ENCODE peak calls at places on chromosome 19, in seven cellular contexts. A is SJCRH30; S is colonic mucosa; I is CD8-positive, alpha-beta memory T cell; Y is ovary; C is heart right ventricle; U is heart left ventricle. N is an unnamed sample. For H3K36me3, the result is how much of the 10 kb centered on the place peaks cover.

GRCh38 chr19:45402469-45403070 is 2.3 kb downstream of the PPP1R13L start:
- DNase-seq in A (no peak), S (peak), I (peak), Y (no peak), C (peak), U (peak), N (peak)

GRCh38 chr19:30870861-30871260 is 478.4 kb downstream of the TSHZ3 start:
- DNase-seq in A (peak), S (no peak), I (no peak), Y (peak), C (no peak), U (no peak), N (no peak)

GRCh38 chr19:11125994-11126685 is 29.4 kb downstream of the SPC24 start:
- DNase-seq in A (peak), S (peak), I (peak), Y (peak), C (peak), U (peak), N (peak)

GRCh38 chr19:17185590-17185989 is 29.6 kb upstream of the USE1 start:
- DNase-seq in A (no peak), S (no peak), I (no peak), Y (no peak), C (no peak), U (no peak), N (no peak)

GRCh38 chr19:54030895-54031586 is 32.7 kb downstream of the VSTM1 start:
- DNase-seq in A (no peak), S (no peak), I (no peak), Y (no peak), C (no peak), U (no peak), N (no peak)

GRCh38 chr19:3112375-3113099 is 18.4 kb downstream of the GNA11 start:
- DNase-seq in A (no peak), S (no peak), I (no peak), Y (no peak), C (peak), U (no peak), N (no peak)

GRCh38 chr19:53537523-53538377 is at the start of gene ZNF331:
- DNase-seq in A (peak), S (peak), I (peak), Y (peak), C (peak), U (peak), N (peak)

GRCh38 chr19:44990459-44990858 is 10.8 kb upstream of the RELB start:
- DNase-seq in A (no peak), S (no peak), I (no peak), Y (no peak), C (no peak), U (no peak), N (no peak)

GRCh38 chr19:10408511-10409291 is 5.4 kb upstream of the CDC37 start:
- DNase-seq in A (no peak), S (no peak), I (peak), Y (no peak), C (no peak), U (no peak), N (no peak)

DNA sequence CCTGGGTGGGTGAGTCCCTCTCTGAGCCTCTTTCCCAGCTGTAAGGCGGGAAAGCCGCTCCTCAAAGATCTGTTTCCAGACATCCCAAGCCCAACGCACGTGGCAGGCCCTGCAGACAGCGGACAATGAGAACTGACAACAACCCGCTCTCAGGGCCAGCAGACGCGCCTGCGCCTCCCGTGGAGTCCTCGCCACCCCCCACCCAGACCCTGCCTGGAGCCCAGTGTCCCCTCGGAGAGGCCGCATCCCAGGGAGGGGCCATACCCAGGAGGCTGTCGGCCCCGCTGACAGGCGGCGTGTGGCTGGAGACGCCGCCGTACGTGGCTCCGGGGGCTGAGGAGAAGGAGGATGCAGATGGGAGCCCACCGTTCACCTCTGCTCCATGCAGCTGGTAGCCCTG is 16.3 kb upstream of the UQCR11 start:
- DNase-seq in A (no peak), S (no peak), I (no peak), Y (no peak), C (no peak), U (no peak), N (no peak)
- H3K27ac ChIP-seq in A (no peak), S (no peak), I (no peak), Y (no peak), C (no peak), U (no peak), N (no peak)

GRCh38 chr19:55229789-55230182 is 1.2 kb upstream of the TMEM86B start:
- DNase-seq in A (no peak), S (no peak), I (no peak), Y (no peak), C (no peak), U (no peak), N (no peak)

GRCh38 chr19:55228015-55228391 is 560 bp downstream of the TMEM86B start:
- DNase-seq in A (no peak), S (no peak), I (no peak), Y (no peak), C (peak), U (peak), N (no peak)

GRCh38 chr19:55229145-55229788 is 704 bp upstream of the TMEM86B start:
- DNase-seq in A (no peak), S (no peak), I (no peak), Y (no peak), C (no peak), U (no peak), N (no peak)

GRCh38 chr19:55227241-55228014 is 1.1 kb downstream of the TMEM86B start:
- DNase-seq in A (no peak), S (no peak), I (no peak), Y (no peak), C (no peak), U (no peak), N (no peak)

DNA sequence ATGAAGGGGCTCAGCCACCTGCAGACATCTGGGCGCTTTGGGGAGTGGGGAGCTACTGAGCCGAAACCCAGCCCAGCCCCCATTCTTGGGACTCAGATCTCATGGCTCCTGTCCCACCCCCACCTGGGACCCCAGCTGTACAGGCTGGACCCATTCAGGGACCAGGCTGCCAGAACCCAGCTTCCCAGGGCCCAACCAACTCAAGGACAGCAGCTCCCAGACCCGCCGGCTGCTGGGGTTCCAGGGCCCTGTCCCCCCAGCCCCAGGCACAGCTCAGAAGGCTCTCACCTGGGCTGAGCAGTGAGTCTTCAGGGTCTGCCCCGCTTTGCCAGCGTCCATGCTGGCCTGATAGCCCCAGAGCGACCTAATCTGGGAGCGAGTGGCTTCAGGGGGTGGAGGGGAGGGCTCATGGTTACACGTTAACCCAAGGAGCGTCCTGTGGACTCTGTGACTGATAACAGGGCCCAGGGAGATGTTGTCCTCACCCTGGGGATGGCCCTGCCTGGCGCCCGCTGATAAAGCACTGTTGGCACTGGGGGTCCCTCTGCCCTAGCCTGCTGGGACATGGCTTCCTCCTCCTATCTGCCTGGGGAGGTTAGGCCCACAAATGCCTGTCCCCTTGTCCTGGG is at the start of gene TMEM86B:
- DNase-seq in A (no peak), S (no peak), I (no peak), Y (no peak), C (no peak), U (no peak), N (no peak)
- H3K4me3 ChIP-seq in A (no peak), S (no peak), I (no peak), Y (no peak), C (no peak), U (no peak), N (no peak)

GRCh38 chr19:33090179-33090578 is 9.2 kb downstream of the GPATCH1 start:
- DNase-seq in A (no peak), S (no peak), I (no peak), Y (no peak), C (no peak), U (no peak), N (no peak)

GRCh38 chr19:33096005-33096404 is 15.0 kb downstream of the GPATCH1 start:
- DNase-seq in A (no peak), S (no peak), I (no peak), Y (no peak), C (no peak), U (no peak), N (no peak)

GRCh38 chr19:33093420-33094210 is 12.6 kb downstream of the GPATCH1 start:
- DNase-seq in A (no peak), S (no peak), I (no peak), Y (no peak), C (no peak), U (no peak), N (no peak)

GRCh38 chr19:33098023-33098652 is 17.2 kb downstream of the GPATCH1 start:
- DNase-seq in A (no peak), S (no peak), I (no peak), Y (peak), C (no peak), U (no peak), N (no peak)

GRCh38 chr19:33094504-33095067 is 13.6 kb downstream of the GPATCH1 start:
- DNase-seq in A (no peak), S (peak), I (no peak), Y (no peak), C (no peak), U (no peak), N (no peak)
- H3K36me3 ChIP-seq in A (under half), S (under half), I (half or more), Y (under half), C (half or more), U (half or more), N (under half)

GRCh38 chr19:56086671-56087430 is 34.2 kb downstream of the ZNF787 start:
- DNase-seq in A (no peak), S (no peak), I (no peak), Y (peak), C (no peak), U (no peak), N (no peak)

GRCh38 chr19:56087647-56088346 is 33.3 kb downstream of the ZNF787 start:
- DNase-seq in A (no peak), S (no peak), I (no peak), Y (peak), C (no peak), U (peak), N (no peak)

GRCh38 chr19:56091066-56091490 is 30.0 kb downstream of the ZNF787 start:
- DNase-seq in A (no peak), S (no peak), I (no peak), Y (no peak), C (no peak), U (no peak), N (peak)

GRCh38 chr19:56088454-56089215 is 32.5 kb downstream of the ZNF787 start:
- DNase-seq in A (no peak), S (no peak), I (no peak), Y (peak), C (no peak), U (no peak), N (no peak)

DNA sequence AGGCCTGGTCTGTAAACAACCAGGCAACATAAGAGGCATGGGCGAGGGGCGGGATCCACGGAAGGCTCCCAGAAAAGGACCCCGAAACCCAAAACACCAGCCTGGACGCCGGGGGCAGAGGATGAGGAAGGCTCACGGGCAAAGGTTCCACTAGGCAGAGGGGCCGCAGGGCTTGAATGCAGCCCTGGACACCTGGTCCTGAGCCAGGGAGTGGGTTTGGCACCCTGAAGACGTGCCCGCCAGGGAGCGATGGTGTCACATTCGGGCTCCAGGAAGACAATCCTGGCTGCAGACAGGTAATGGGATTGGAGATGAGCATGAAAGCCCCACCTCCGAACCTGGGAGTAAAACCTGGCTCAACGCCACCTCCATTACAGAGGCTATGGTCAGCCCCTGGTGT is 31.8 kb downstream of the ZNF787 start:
- DNase-seq in A (no peak), S (no peak), I (no peak), Y (peak), C (no peak), U (no peak), N (no peak)
- H3K27ac ChIP-seq in A (no peak), S (no peak), I (no peak), Y (no peak), C (no peak), U (no peak), N (no peak)

GRCh38 chr19:6677924-6678689 is 8.1 kb upstream of the TNFSF14 start:
- DNase-seq in A (no peak), S (peak), I (no peak), Y (peak), C (peak), U (no peak), N (no peak)
- H3K4me3 ChIP-seq in A (no peak), S (no peak), I (no peak), Y (no peak), C (no peak), U (no peak), N (no peak)

GRCh38 chr19:5545051-5545450 is 22.7 kb downstream of the TINCR start:
- DNase-seq in A (no peak), S (no peak), I (no peak), Y (no peak), C (no peak), U (no peak), N (no peak)
- H3K36me3 ChIP-seq in A (under half), S (under half), I (under half), Y (under half), C (under half), U (under half), N (under half)

DNA sequence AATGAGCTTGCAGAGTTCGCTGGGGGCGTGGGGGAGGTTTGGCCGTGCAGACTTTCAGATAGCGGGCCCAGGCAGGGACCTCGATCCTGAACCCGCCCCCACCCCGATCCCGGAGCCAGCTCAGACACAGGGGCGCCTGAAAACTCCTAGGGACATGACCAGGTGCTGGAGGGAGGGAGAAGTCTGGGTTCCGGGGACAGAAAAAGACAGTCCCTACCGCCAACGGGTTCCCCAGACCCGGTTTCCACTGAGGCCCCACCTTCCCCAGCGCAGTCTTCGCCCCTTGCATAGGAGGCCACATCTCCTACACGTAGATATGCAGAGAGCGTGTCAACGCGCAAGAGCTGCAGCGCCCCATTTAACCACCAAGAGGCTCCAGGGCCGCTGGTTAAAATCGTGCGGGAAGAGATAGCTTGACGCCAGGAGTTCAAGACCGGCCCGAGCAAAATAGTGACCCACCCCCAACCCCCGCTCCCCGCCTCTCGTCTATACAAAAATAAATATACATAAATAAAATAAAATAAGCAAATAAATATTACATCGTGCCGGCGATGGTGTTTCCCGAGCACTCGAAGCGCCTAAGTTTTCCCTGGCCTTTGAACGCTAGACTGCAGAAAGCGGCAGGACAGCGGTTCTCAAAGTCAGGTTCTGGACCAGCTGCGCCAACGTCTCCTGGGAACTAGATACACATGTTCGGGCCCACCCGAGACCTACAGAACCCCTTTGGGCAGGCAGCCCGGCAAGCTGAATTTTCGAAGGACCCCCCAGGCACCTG is 8.3 kb downstream of the CCDC8 start:
- DNase-seq in A (peak), S (no peak), I (no peak), Y (peak), C (no peak), U (no peak), N (no peak)
- H3K27ac ChIP-seq in A (peak), S (no peak), I (no peak), Y (peak), C (peak), U (peak), N (peak)

GRCh38 chr19:8395621-8396082 is 5.5 kb downstream of the RAB11B start:
- DNase-seq in A (no peak), S (no peak), I (no peak), Y (no peak), C (no peak), U (no peak), N (no peak)
- H3K4me3 ChIP-seq in A (no peak), S (no peak), I (no peak), Y (no peak), C (no peak), U (no peak), N (no peak)

N was measured in prostate gland.